ENCODE peak calls at places on chromosomes 11 and 22, in four cellular contexts. One of them, this sample, is unnamed.

GRCh38 chr11:117927926-117928325 is 1.3 kb downstream of the TMPRSS13 start:
- DNase-seq in stomach: no peak
- DNase-seq in naive B cell: no peak
- DNase-seq in A549: no peak
- DNase-seq in this sample: no peak

GRCh38 chr11:44315947-44316387 is 6.0 kb upstream of the ALX4 start:
- DNase-seq in stomach: no peak
- DNase-seq in naive B cell: no peak
- DNase-seq in A549: peak
- DNase-seq in this sample: no peak

GRCh38 chr11:16184588-16184987 is 171.8 kb downstream of the SOX6 start:
- DNase-seq in stomach: no peak
- DNase-seq in naive B cell: no peak
- DNase-seq in A549: peak
- DNase-seq in this sample: no peak

GRCh38 chr11:67631853-67632174 is 2.1 kb upstream of the NUDT8 start:
- DNase-seq in stomach: no peak
- DNase-seq in naive B cell: no peak
- DNase-seq in A549: no peak
- DNase-seq in this sample: no peak

GRCh38 chr11:45333506-45333971 is 47.4 kb upstream of the SYT13 start:
- DNase-seq in stomach: peak
- DNase-seq in naive B cell: no peak
- DNase-seq in A549: peak
- DNase-seq in this sample: no peak

GRCh38 chr11:19281041-19281440 is 40.3 kb upstream of the E2F8 start:
- DNase-seq in stomach: no peak
- DNase-seq in naive B cell: no peak
- DNase-seq in A549: no peak
- DNase-seq in this sample: no peak

GRCh38 chr11:31827458-31828206 is 16.5 kb upstream of the PAX6 start:
- DNase-seq in stomach: no peak
- DNase-seq in naive B cell: no peak
- DNase-seq in A549: no peak
- DNase-seq in this sample: no peak

GRCh38 chr11:9859491-9860305 is 195.8 kb downstream of the SWAP70 start:
- DNase-seq in stomach: no peak
- DNase-seq in naive B cell: no peak
- DNase-seq in A549: no peak
- DNase-seq in this sample: no peak

GRCh38 chr22:28917747-28918543 is 34.6 kb downstream of the ZNRF3 start:
- DNase-seq in stomach: peak
- DNase-seq in naive B cell: no peak
- DNase-seq in A549: peak
- DNase-seq in this sample: no peak

GRCh38 chr11:60504219-60504618 is 11.0 kb upstream of the MS4A13 start:
- DNase-seq in stomach: no peak
- DNase-seq in naive B cell: no peak
- DNase-seq in A549: no peak
- DNase-seq in this sample: no peak

GRCh38 chr11:129720156-129720555 is 95.5 kb upstream of the TMEM45B start:
- DNase-seq in stomach: no peak
- DNase-seq in naive B cell: no peak
- DNase-seq in A549: no peak
- DNase-seq in this sample: no peak

GRCh38 chr22:23152238-23153114 is 7.2 kb downstream of the RAB36 start:
- DNase-seq in stomach: no peak
- DNase-seq in naive B cell: peak
- DNase-seq in A549: no peak
- DNase-seq in this sample: no peak

GRCh38 chr11:118114266-118114665 is 27.5 kb upstream of the SMIM35 start:
- DNase-seq in stomach: no peak
- DNase-seq in naive B cell: no peak
- DNase-seq in A549: no peak
- DNase-seq in this sample: no peak

GRCh38 chr11:64619811-64620285 is 28.8 kb downstream of the SLC22A12 start:
- DNase-seq in stomach: no peak
- DNase-seq in naive B cell: no peak
- DNase-seq in A549: no peak
- DNase-seq in this sample: no peak

GRCh38 chr22:37409557-37409956 is 17.7 kb downstream of the ELFN2 start:
- DNase-seq in stomach: no peak
- DNase-seq in naive B cell: no peak
- DNase-seq in A549: no peak
- DNase-seq in this sample: no peak

GRCh38 chr11:41379084-41379483 is 80.4 kb downstream of the LRRC4C start:
- DNase-seq in stomach: no peak
- DNase-seq in naive B cell: no peak
- DNase-seq in A549: no peak
- DNase-seq in this sample: no peak

GRCh38 chr22:24986816-24987215 is 34.3 kb downstream of the KIAA1671 start:
- DNase-seq in stomach: no peak
- DNase-seq in naive B cell: no peak
- DNase-seq in A549: no peak
- DNase-seq in this sample: no peak

GRCh38 chr11:134944986-134945385 is 532.9 kb upstream of the B3GAT1 start:
- DNase-seq in stomach: no peak
- DNase-seq in naive B cell: no peak
- DNase-seq in A549: no peak
- DNase-seq in this sample: no peak

GRCh38 chr11:57513446-57513795 is 2.1 kb downstream of the SLC43A1 start:
- DNase-seq in stomach: no peak
- DNase-seq in naive B cell: no peak
- DNase-seq in A549: no peak
- DNase-seq in this sample: no peak

GRCh38 chr11:122170815-122171475 is 54.9 kb upstream of the BLID start:
- DNase-seq in stomach: no peak
- DNase-seq in naive B cell: no peak
- DNase-seq in A549: no peak
- DNase-seq in this sample: no peak

GRCh38 chr22:32473388-32473952 is 1.1 kb upstream of the FBXO7 start:
- DNase-seq in stomach: no peak
- DNase-seq in naive B cell: peak
- DNase-seq in A549: peak
- DNase-seq in this sample: no peak

GRCh38 chr11:73334244-73335203 is 26.4 kb downstream of the ARHGEF17 start:
- DNase-seq in stomach: peak
- DNase-seq in naive B cell: no peak
- DNase-seq in A549: peak
- DNase-seq in this sample: no peak

This sample was measured in stimulated activated CD8-positive, alpha-beta memory T cell treated with anti-CD3 and anti-CD28 coated beads, Interleukin-15, amount 100 ng/mL, for 4 hours.